ENCODE peak calls at places on chromosome 7, in four cellular contexts. B is fibroblast of the conjunctiva, H is PC-3, S is neural progenitor cell. O is an unnamed sample.

GRCh38 chr7:108459922-108460551 is 3.8 kb upstream of the NRCAM start:
- DNase-seq in H (peak), S (peak), B (peak), O (no peak)

GRCh38 chr7:151869968-151870918 is 6.7 kb downstream of the PRKAG2 start:
- DNase-seq in B (no peak), S (no peak), H (no peak), O (no peak)

GRCh38 chr7:69896100-69896499 is 297.8 kb downstream of the AUTS2 start:
- DNase-seq in B (no peak), S (no peak), H (no peak), O (no peak)

GRCh38 chr7:39099146-39099545 is 121.4 kb downstream of the POU6F2 start:
- DNase-seq in H (no peak), S (no peak), B (no peak), O (no peak)

GRCh38 chr7:99248391-99249067 is 24.1 kb upstream of the MYH16 start:
- DNase-seq in B (no peak), H (no peak), S (no peak), O (no peak)

GRCh38 chr7:69663911-69664310 is 65.6 kb downstream of the AUTS2 start:
- DNase-seq in B (no peak), H (no peak), S (no peak), O (no peak)

GRCh38 chr7:34260282-34260681 is 354.9 kb downstream of the BMPER start:
- DNase-seq in H (peak), B (peak), S (no peak), O (peak)

GRCh38 chr7:119969054-119969453 is 303.9 kb upstream of the KCND2 start:
- DNase-seq in H (no peak), B (no peak), S (no peak), O (no peak)

GRCh38 chr7:5491251-5492044 is 67.8 kb upstream of the TNRC18 start:
- DNase-seq in S (no peak), B (no peak), H (no peak), O (no peak)

GRCh38 chr7:132161231-132161915 is 414.9 kb downstream of the PLXNA4 start:
- DNase-seq in H (no peak), S (no peak), B (peak), O (no peak)